ENCODE peak calls at places on chromosomes 12 and 14, in four cellular contexts. F is left ventricle myocardium inferior, A is gastrocnemius medialis, K is IMR-90. Z is an unnamed sample.

GRCh38 chr12:11836282-11836963 is 186.9 kb downstream of the ETV6 start:
- DNase-seq in A (no peak), F (no peak), K (no peak), Z (no peak)

GRCh38 chr14:92737206-92737605 is 11.2 kb downstream of the LGMN start:
- DNase-seq in K (no peak), A (no peak), F (no peak), Z (no peak)

GRCh38 chr12:27814411-27814810 is 34.4 kb upstream of the MANSC4 start:
- DNase-seq in K (no peak), F (no peak), A (no peak), Z (peak; percentile 60)

GRCh38 chr12:71159260-71159659 is 1.5 kb upstream of the TSPAN8 start:
- DNase-seq in K (no peak), A (no peak), F (no peak), Z (no peak)

GRCh38 chr12:52279683-52280318 is 5.4 kb downstream of the KRT86 start:
- DNase-seq in A (no peak), K (peak; percentile 13), F (no peak), Z (peak; percentile 35)

GRCh38 chr14:68476212-68476964 is 316.5 kb downstream of the ZFP36L1 start:
- DNase-seq in F (peak; percentile 42), A (peak; percentile 84), K (peak; percentile 84), Z (peak; percentile 94)

GRCh38 chr14:90159147-90159546 is 97.2 kb upstream of the PSMC1 start:
- DNase-seq in A (no peak), K (no peak), F (no peak), Z (no peak)

GRCh38 chr12:70971395-70971794 is 50.9 kb upstream of the PTPRR start:
- DNase-seq in A (no peak), F (no peak), K (no peak), Z (no peak)

GRCh38 chr12:4584281-4584680 is 22.3 kb downstream of the DYRK4 start:
- DNase-seq in F (no peak), A (no peak), K (no peak), Z (no peak)

GRCh38 chr12:50185975-50186663 is 18.9 kb upstream of the CERS5 start:
- DNase-seq in A (no peak), F (no peak), K (peak; percentile 43), Z (peak; percentile 75)

GRCh38 chr12:50188280-50188781 is 21.2 kb upstream of the CERS5 start:
- DNase-seq in A (peak; percentile 16), F (no peak), K (peak; percentile 67), Z (peak; percentile 20)

GRCh38 chr12:50186667-50187066 is 19.5 kb upstream of the CERS5 start:
- DNase-seq in K (peak; percentile 54), F (no peak), A (no peak), Z (peak; percentile 62)

GRCh38 chr12:50188875-50189575 is 21.9 kb upstream of the CERS5 start:
- DNase-seq in K (no peak), A (no peak), F (no peak), Z (no peak)

GRCh38 chr12:50187084-50187900 is 20.1 kb upstream of the CERS5 start:
- DNase-seq in F (no peak), K (peak; percentile 94), A (no peak), Z (peak; percentile 28)
- H3K27ac ChIP-seq in F (no peak overlapping the region), K (peak overlapping the region; percentile 97), A (peak overlapping the region; percentile 10), Z (peak overlapping the region; percentile 42)

GRCh38 chr14:64208981-64209380 is 85.2 kb downstream of the ESR2 start:
- DNase-seq in A (no peak), F (no peak), K (no peak), Z (no peak)

GRCh38 chr14:64210211-64210610 is 84.0 kb downstream of the ESR2 start:
- DNase-seq in K (no peak), A (no peak), F (no peak), Z (no peak)

GRCh38 chr14:64212666-64213065 is 81.5 kb downstream of the ESR2 start:
- DNase-seq in A (no peak), F (no peak), K (peak; percentile 30), Z (peak; percentile 23)

GRCh38 chr14:64209428-64210165 is 84.6 kb downstream of the ESR2 start:
- DNase-seq in K (peak; percentile 71), F (peak; percentile 64), A (peak; percentile 56), Z (no peak)

GRCh38 chr14:64208261-64208660 is 85.9 kb downstream of the ESR2 start:
- DNase-seq in A (no peak), F (no peak), K (no peak), Z (no peak)
- TF ChIP-seq CTCF in A (no peak), F (no peak), K (no peak), Z (no peak)

GRCh38 chr12:54033980-54034783 is 1.3 kb downstream of the HOXC5 start:
- DNase-seq in K (no peak), F (no peak), A (no peak), Z (peak; percentile 15)
- H3K27ac ChIP-seq in K (no peak overlapping the region), F (no peak overlapping the region), A (peak overlapping the region; percentile 100), Z (no peak overlapping the region)

DNA sequence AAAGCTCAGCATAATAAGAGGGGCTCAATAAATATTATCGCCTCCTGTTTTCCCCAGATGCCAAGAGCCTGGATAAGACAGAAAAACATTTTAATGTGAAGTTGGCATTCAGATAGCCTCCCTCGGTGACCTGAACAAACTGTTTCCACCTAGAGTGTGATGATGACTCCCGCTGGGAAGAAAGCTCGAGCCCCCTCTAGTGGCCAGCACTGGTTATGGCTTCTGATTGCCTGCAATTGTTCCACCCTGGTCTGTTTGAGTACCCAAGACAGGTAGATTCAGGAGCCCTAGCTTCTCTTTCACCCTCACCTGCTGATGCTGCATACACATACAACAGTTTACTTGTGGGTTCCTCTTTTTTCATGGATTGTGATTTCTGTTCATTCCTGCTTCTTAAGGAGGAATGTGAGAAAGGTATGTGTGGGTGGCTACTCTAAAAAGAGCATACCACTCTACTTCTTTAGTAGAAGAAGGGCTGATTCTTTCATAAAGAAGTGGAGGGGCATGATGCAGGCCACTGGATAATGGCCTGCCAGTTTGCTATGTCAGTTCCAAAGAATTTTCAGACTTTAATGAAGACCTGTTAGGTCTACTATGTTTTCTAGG is 6.4 kb downstream of the ERG28 start:
- DNase-seq in F (peak; percentile 78), K (peak; percentile 53), A (peak; percentile 66), Z (no peak)
- TF ChIP-seq CTCF in F (peak; percentile 99), K (peak; percentile 95), A (peak; percentile 95), Z (peak; percentile 91)

GRCh38 chr14:85420707-85421106 is 109.2 kb upstream of the FLRT2 start:
- DNase-seq in F (no peak), K (no peak), A (no peak), Z (no peak)
- H3K27ac ChIP-seq in F (no peak overlapping the region), K (no peak overlapping the region), A (no peak overlapping the region), Z (peak overlapping the region; percentile 85)

GRCh38 chr12:121626853-121627623 is 708 bp downstream of the ORAI1 start:
- DNase-seq in K (peak; percentile 61), A (peak; percentile 34), F (peak; percentile 44), Z (peak; percentile 38)
- TF ChIP-seq CTCF in K (peak; percentile 7), A (peak; percentile 5), F (no peak), Z (peak; percentile 1)